ENCODE peak calls at places on chromosomes 4 and X, in four cellular contexts. W, O, F and L are unnamed samples.

GRCh38 chr4:185384877-185385465 is 10.8 kb downstream of the LRP2BP start:
- DNase-seq in F (no peak), W (no peak), O (no peak), L (no peak)

GRCh38 chrX:45238489-45238888 is 37.8 kb upstream of the DIPK2B start:
- DNase-seq in W (no peak), O (no peak), F (no peak), L (no peak)

GRCh38 chr4:184815046-184815877 is 10.5 kb downstream of the ACSL1 start:
- DNase-seq in W (peak), F (peak), O (peak), L (no peak)

GRCh38 chr4:63020661-63021060 is 1388.6 kb downstream of the TECRL start:
- DNase-seq in W (no peak), O (no peak), F (no peak), L (no peak)

GRCh38 chr4:101807351-101807750 is 16.8 kb downstream of the BANK1 start:
- DNase-seq in O (no peak), W (no peak), F (no peak), L (no peak)

GRCh38 chrX:24928114-24928513 is 87.7 kb downstream of the ARX start:
- DNase-seq in W (no peak), F (no peak), O (no peak), L (no peak)

GRCh38 chr4:108114503-108114902 is 54.2 kb downstream of the LEF1 start:
- DNase-seq in F (peak), W (no peak), O (no peak), L (no peak)

GRCh38 chrX:153549807-153550206 is 32.4 kb downstream of the ATP2B3 start:
- DNase-seq in W (no peak), F (no peak), O (no peak), L (no peak)

GRCh38 chr4:155822572-155822971 is 43.5 kb downstream of the ASIC5 start:
- DNase-seq in O (no peak), W (peak), F (no peak), L (no peak)

GRCh38 chrX:118961866-118962560 is 12.4 kb upstream of the LONRF3 start:
- DNase-seq in O (no peak), F (no peak), W (no peak), L (no peak)

GRCh38 chr4:20075479-20075878 is 176.2 kb upstream of the SLIT2 start:
- DNase-seq in O (no peak), W (no peak), F (no peak), L (no peak)
- TF ChIP-seq CTCF in O (no peak), W (no peak), F (no peak), L (no peak)

DNA sequence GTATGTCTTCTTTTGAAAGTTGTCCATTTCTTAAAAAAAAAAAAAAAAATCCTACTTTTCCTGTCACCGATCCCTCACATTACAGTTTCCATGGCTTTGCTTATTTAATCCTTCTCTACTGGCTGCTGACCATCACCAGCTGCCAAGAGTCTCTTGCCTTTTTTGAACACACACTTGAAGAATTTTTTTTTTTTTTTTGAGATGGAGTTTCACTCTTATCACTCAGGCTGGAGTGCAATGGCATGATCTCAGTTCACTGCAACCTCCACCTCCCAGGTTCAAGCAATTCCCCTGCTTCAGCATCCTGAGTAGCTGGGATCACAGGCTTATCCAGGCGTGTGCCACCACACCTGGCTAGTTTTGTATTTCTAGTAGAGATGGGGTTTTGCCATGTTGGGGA is 133.9 kb downstream of the ANXA5 start:
- DNase-seq in F (no peak), O (no peak), W (no peak), L (no peak)
- TF ChIP-seq CTCF in F (no peak), O (no peak), W (no peak), L (no peak)

GRCh38 chr4:17468638-17469221 is 43.2 kb downstream of the QDPR start:
- DNase-seq in O (no peak), F (peak), W (no peak), L (no peak)
- TF ChIP-seq CTCF in O (peak), F (peak), W (peak), L (no peak)

GRCh38 chrX:150449313-150449712 is 86.2 kb downstream of the MAMLD1 start:
- DNase-seq in O (no peak), W (no peak), F (no peak), L (no peak)
- TF ChIP-seq CTCF in O (peak), W (peak), F (peak), L (no peak)

GRCh38 chr4:138494931-138495330 is 252.8 kb upstream of the SLC7A11 start:
- DNase-seq in F (peak), W (peak), O (no peak), L (no peak)
- TF ChIP-seq CTCF in F (peak), W (peak), O (peak), L (no peak)